ENCODE peak calls at places on chromosomes 2 and 18, in six cellular contexts. R is NAMALWA, B is LoVo, F is hippocampal formation, W is GM13976, Z is MM.1S. P is an unnamed sample.

GRCh38 chr2:232460171-232460570 is 4.2 kb downstream of the ALPI start:
- DNase-seq in F (no peak), Z (no peak), W (no peak), R (no peak), B (no peak), P (no peak)

GRCh38 chr2:144834954-144835633 is 315.2 kb upstream of the ZEB2 start:
- DNase-seq in F (no peak), Z (no peak), B (no peak), W (no peak), R (no peak), P (no peak)

GRCh38 chr2:95057535-95058453 is 32.3 kb downstream of the MAL start:
- DNase-seq in F (peak; percentile 88), Z (no peak), R (no peak), W (no peak), B (no peak), P (peak; percentile 98)

GRCh38 chr2:185689906-185690539 is 48.6 kb upstream of the FSIP2 start:
- DNase-seq in W (no peak), Z (no peak), B (no peak), R (no peak), F (no peak), P (no peak)

GRCh38 chr2:239873656-239874635 is 151.2 kb downstream of the NDUFA10 start:
- DNase-seq in B (no peak), R (no peak), W (peak; percentile 13), Z (no peak), F (no peak), P (no peak)

GRCh38 chr2:29278964-29279363 is 163.7 kb downstream of the CLIP4 start:
- DNase-seq in Z (no peak), W (no peak), R (no peak), F (no peak), B (no peak), P (no peak)

GRCh38 chr2:139175510-139175909 is 395.3 kb upstream of the NXPH2 start:
- DNase-seq in Z (no peak), R (no peak), B (no peak), F (no peak), W (no peak), P (no peak)

GRCh38 chr18:28404721-28405120 is 227.8 kb upstream of the CDH2 start:
- DNase-seq in F (no peak), R (no peak), W (no peak), Z (no peak), B (no peak), P (no peak)

GRCh38 chr2:241048149-241048948 is 49.9 kb downstream of the SNED1 start:
- DNase-seq in F (no peak), B (no peak), Z (no peak), R (no peak), W (no peak), P (no peak)

GRCh38 chr2:20496069-20496468 is 49.2 kb downstream of the RHOB start:
- DNase-seq in B (peak; percentile 32), W (no peak), R (no peak), Z (no peak), F (no peak), P (no peak)

GRCh38 chr2:65382776-65383357 is 49.5 kb downstream of the SPRED2 start:
- DNase-seq in F (no peak), R (peak; percentile 64), B (peak; percentile 93), W (peak; percentile 78), Z (peak; percentile 95), P (no peak)

GRCh38 chr2:187302146-187302545 is 145.9 kb downstream of the CALCRL start:
- DNase-seq in R (no peak), Z (no peak), B (no peak), W (no peak), F (no peak), P (no peak)

GRCh38 chr2:16546128-16546754 is 119.4 kb downstream of the CYRIA start:
- DNase-seq in F (no peak), R (peak; percentile 66), Z (peak; percentile 73), W (no peak), B (peak; percentile 41), P (no peak)

GRCh38 chr18:29711931-29712330 is 1330.6 kb downstream of the DSC3 start:
- DNase-seq in B (peak; percentile 33), R (no peak), Z (no peak), W (no peak), F (no peak), P (no peak)

GRCh38 chr2:143284087-143284675 is 155.0 kb downstream of the ARHGAP15 start:
- DNase-seq in R (peak; percentile 70), B (peak; percentile 34), W (peak; percentile 6), Z (peak; percentile 51), F (no peak), P (peak; percentile 34)

GRCh38 chr2:1713156-1713838 is 31.0 kb downstream of the PXDN start:
- DNase-seq in R (no peak), Z (no peak), F (no peak), B (no peak), W (no peak), P (no peak)